ENCODE peak calls at places on chromosomes 16 and 17, in eight cellular contexts. Q, N, B, O, C, R, A and Y are unnamed samples.
A peak's percentile ranks its signal among the peaks of the same experiment; 100 is the strongest.

GRCh38 chr16:66318505-66318904 is 48.0 kb upstream of the CDH5 start:
- DNase-seq in B (no peak), R (no peak), O (no peak), A (no peak), C (no peak), N (no peak), Q (no peak), Y (no peak)

GRCh38 chr17:29619251-29619650 is 3.5 kb downstream of the CORO6 start:
- DNase-seq in A (no peak), B (no peak), Q (no peak), R (no peak), O (peak; percentile 36), N (peak; percentile 52), C (peak; percentile 12), Y (peak; percentile 53)

GRCh38 chr16:46974352-46974751 is 878 bp upstream of the DNAJA2 start:
- DNase-seq in A (no peak), O (no peak), N (no peak), C (no peak), R (no peak), Q (no peak), B (no peak), Y (peak; percentile 16)

GRCh38 chr17:9408381-9408780 is 167.2 kb downstream of the STX8 start:
- DNase-seq in Q (no peak), C (no peak), N (peak; percentile 6), B (no peak), A (no peak), R (no peak), O (peak; percentile 75), Y (peak; percentile 82)

GRCh38 chr17:72706396-72706981 is 386.0 kb downstream of the SLC39A11 start:
- DNase-seq in C (no peak), Q (no peak), R (no peak), A (no peak), N (no peak), B (no peak), O (no peak), Y (no peak)

GRCh38 chr17:66040402-66040801 is 151.5 kb downstream of the CEP112 start:
- DNase-seq in N (no peak), B (no peak), R (no peak), A (no peak), C (no peak), Q (no peak), O (no peak), Y (no peak)

GRCh38 chr17:75764711-75765421 is at the start of gene GALK1:
- DNase-seq in R (peak; percentile 67), C (no peak), A (peak; percentile 62), B (peak; percentile 69), O (peak; percentile 55), N (peak; percentile 43), Q (peak; percentile 66), Y (peak; percentile 69)

GRCh38 chr17:32483451-32484019 is 3.3 kb upstream of the CDK5R1 start:
- DNase-seq in R (peak; percentile 22), Q (peak; percentile 88), A (peak; percentile 38), N (peak; percentile 61), B (peak; percentile 52), O (peak; percentile 61), C (peak; percentile 84), Y (peak; percentile 69)

GRCh38 chr17:47850692-47851573 is at the start of gene SP6:
- DNase-seq in N (peak; percentile 50), Q (no peak), O (peak; percentile 51), R (peak; percentile 70), B (peak; percentile 92), A (peak; percentile 70), C (no peak), Y (peak; percentile 48)

GRCh38 chr16:84959045-84959576 is 52.2 kb downstream of the ZDHHC7 start:
- DNase-seq in C (no peak), Q (no peak), B (no peak), A (peak; percentile 27), N (no peak), O (no peak), R (no peak), Y (no peak)

GRCh38 chr17:6393368-6393952 is 41.5 kb downstream of the AIPL1 start:
- DNase-seq in B (no peak), R (no peak), Q (peak; percentile 33), N (no peak), C (peak; percentile 6), O (no peak), A (no peak), Y (no peak)

GRCh38 chr17:78013683-78014467 is 55.4 kb downstream of the TNRC6C start:
- DNase-seq in C (peak; percentile 85), R (peak; percentile 43), Q (no peak), N (peak; percentile 61), B (peak; percentile 51), A (peak; percentile 49), O (peak; percentile 77), Y (peak; percentile 64)

GRCh38 chr17:51461578-51462004 is 201.2 kb downstream of the UTP18 start:
- DNase-seq in A (peak; percentile 80), B (peak; percentile 63), O (peak; percentile 23), N (peak; percentile 7), C (peak; percentile 97), R (peak; percentile 23), Q (peak; percentile 24), Y (peak; percentile 31)

GRCh38 chr17:69268442-69269068 is 39.9 kb upstream of the ABCA10 start:
- DNase-seq in O (no peak), Q (no peak), C (no peak), B (no peak), N (no peak), R (no peak), A (no peak), Y (peak; percentile 77)

GRCh38 chr17:42485680-42486079 is 27.0 kb downstream of the ATP6V0A1 start:
- DNase-seq in R (no peak), C (no peak), O (no peak), N (peak; percentile 5), Q (no peak), A (no peak), B (no peak), Y (peak; percentile 41)

GRCh38 chr17:70558821-70559220 is 389.5 kb downstream of the KCNJ2 start:
- DNase-seq in R (no peak), A (no peak), C (no peak), Q (no peak), O (peak; percentile 12), N (no peak), B (no peak), Y (peak; percentile 62)

GRCh38 chr16:1459967-1460366 is 14.9 kb downstream of the CLCN7 start:
- DNase-seq in A (no peak), B (no peak), Q (no peak), N (no peak), R (no peak), O (no peak), C (no peak), Y (no peak)

GRCh38 chr17:43438626-43439529 is 40.1 kb downstream of the ARL4D start:
- DNase-seq in C (peak; percentile 83), Q (peak; percentile 9), N (no peak), A (no peak), B (no peak), R (no peak), O (peak; percentile 44), Y (no peak)

GRCh38 chr16:85781685-85782370 is 17.5 kb downstream of the EMC8 start:
- DNase-seq in C (peak; percentile 39), A (no peak), Q (peak; percentile 79), N (no peak), R (no peak), O (peak; percentile 66), B (peak; percentile 84), Y (peak; percentile 31)

GRCh38 chr17:72693147-72693878 is 399.2 kb downstream of the SLC39A11 start:
- DNase-seq in A (no peak), Q (no peak), N (no peak), R (no peak), C (no peak), B (no peak), O (no peak), Y (no peak)

GRCh38 chr17:59785091-59785799 is 77.8 kb downstream of the VMP1 start:
- DNase-seq in B (no peak), A (no peak), O (no peak), N (no peak), C (no peak), R (no peak), Q (no peak), Y (peak; percentile 52)

GRCh38 chr17:10019941-10020403 is 114.9 kb upstream of the RCVRN start:
- DNase-seq in O (no peak), A (no peak), N (no peak), C (no peak), Q (no peak), B (no peak), R (no peak), Y (peak; percentile 9)

GRCh38 chr16:88868974-88869672 is 2.7 kb upstream of the PABPN1L start:
- DNase-seq in O (no peak), A (no peak), N (no peak), B (no peak), Q (no peak), C (peak; percentile 41), R (no peak), Y (no peak)

GRCh38 chr17:81037026-81037782 is 2.3 kb downstream of the BAIAP2 start:
- DNase-seq in B (peak; percentile 83), A (no peak), O (no peak), Q (peak; percentile 52), C (no peak), R (no peak), N (no peak), Y (no peak)

GRCh38 chr17:46167826-46168569 is 25.2 kb downstream of the KANSL1 start:
- DNase-seq in A (no peak), Q (no peak), N (peak; percentile 71), O (peak; percentile 90), C (no peak), R (no peak), B (no peak), Y (peak; percentile 89)

GRCh38 chr16:56603589-56603988 is 4.8 kb upstream of the MT2A start:
- DNase-seq in R (no peak), N (peak; percentile 26), O (peak; percentile 53), B (peak; percentile 48), Q (no peak), C (no peak), A (peak; percentile 40), Y (peak; percentile 32)

GRCh38 chr17:12407495-12407894 is 258.2 kb upstream of the MYOCD start:
- DNase-seq in A (no peak), Q (no peak), B (no peak), O (no peak), N (no peak), C (no peak), R (no peak), Y (no peak)

GRCh38 chr17:41329279-41329925 is 13.9 kb upstream of the KRTAP17-1 start:
- DNase-seq in N (peak; percentile 63), A (peak; percentile 77), B (peak; percentile 32), Q (peak; percentile 28), O (peak; percentile 56), C (peak; percentile 8), R (no peak), Y (peak; percentile 57)

GRCh38 chr17:45118691-45119090 is 13.6 kb downstream of the PLCD3 start:
- DNase-seq in N (no peak), A (no peak), C (no peak), O (no peak), R (no peak), Q (no peak), B (no peak), Y (no peak)

GRCh38 chr17:80005360-80006338 is 30.0 kb downstream of the TBC1D16 start:
- DNase-seq in N (peak; percentile 28), Q (no peak), O (peak; percentile 31), C (peak; percentile 41), A (peak; percentile 68), R (peak; percentile 47), B (peak; percentile 76), Y (no peak)

GRCh38 chr16:46789499-46790414 is 41.2 kb downstream of the C16orf87 start:
- DNase-seq in C (no peak), B (peak; percentile 89), R (peak; percentile 71), N (peak; percentile 47), A (peak; percentile 78), O (peak; percentile 41), Q (peak; percentile 62), Y (peak; percentile 71)